ENCODE peak calls at places on chromosomes 12 and 14, in four cellular contexts. R is endothelial cell of umbilical vein, C is transverse colon, Q is suprapubic skin. X is an unnamed sample.

GRCh38 chr12:107275530-107275929 is 182.2 kb upstream of the CRY1 start:
- DNase-seq in R (no peak), C (no peak), Q (no peak), X (no peak)

GRCh38 chr12:110107369-110108281 is 16.5 kb upstream of the IFT81 start:
- DNase-seq in Q (no peak), C (peak; percentile 19), R (peak; percentile 79), X (no peak)

GRCh38 chr12:118359541-118359915 is 13.2 kb downstream of the TAOK3 start:
- DNase-seq in C (peak; percentile 38), Q (no peak), R (no peak), X (peak; percentile 80)

GRCh38 chr14:95835331-95835730 is 41.3 kb upstream of the TUNAR start:
- DNase-seq in R (peak; percentile 2), Q (no peak), C (no peak), X (no peak)

GRCh38 chr12:97003276-97003675 is 96.2 kb downstream of the NEDD1 start:
- DNase-seq in R (no peak), Q (no peak), C (no peak), X (no peak)

GRCh38 chr14:51609251-51609986 is 42.3 kb upstream of the FRMD6 start:
- DNase-seq in C (no peak), Q (no peak), R (peak; percentile 21), X (no peak)

GRCh38 chr12:127711108-127711507 is 555.9 kb upstream of the TMEM132C start:
- DNase-seq in R (no peak), C (no peak), Q (no peak), X (no peak)

GRCh38 chr12:116187158-116187511 is 90.4 kb downstream of the MED13L start:
- DNase-seq in C (no peak), R (no peak), Q (no peak), X (no peak)

GRCh38 chr14:39318574-39318973 is 84.9 kb downstream of the MIA2 start:
- DNase-seq in Q (no peak), R (no peak), C (no peak), X (no peak)

GRCh38 chr12:80472241-80472640 is 28.2 kb downstream of the PTPRQ start:
- DNase-seq in C (no peak), R (no peak), Q (no peak), X (no peak)

GRCh38 chr12:119208626-119209061 is 29.9 kb downstream of the HSPB8 start:
- DNase-seq in R (no peak), Q (peak; percentile 91), C (peak; percentile 54), X (no peak)

GRCh38 chr12:14408208-14408607 is 42.7 kb downstream of the ATF7IP start:
- DNase-seq in R (peak; percentile 34), Q (no peak), C (no peak), X (no peak)

GRCh38 chr12:632102-632696 is 31.0 kb downstream of the NINJ2 start:
- DNase-seq in Q (peak; percentile 52), R (peak; percentile 91), C (no peak), X (no peak)

GRCh38 chr12:24469089-24469488 is 479.8 kb downstream of the BCAT1 start:
- DNase-seq in C (no peak), R (no peak), Q (no peak), X (no peak)

GRCh38 chr12:126507231-126507630 is 1442.0 kb downstream of the AACS start:
- DNase-seq in Q (no peak), R (no peak), C (no peak), X (no peak)

GRCh38 chr12:559208-559905 is 99.6 kb downstream of the B4GALNT3 start:
- DNase-seq in R (no peak), C (no peak), Q (no peak), X (no peak)

GRCh38 chr12:6943387-6943718 is 263 bp upstream of the RNU7-1 start:
- DNase-seq in R (no peak), C (peak; percentile 85), Q (peak; percentile 93), X (peak; percentile 51)

GRCh38 chr14:103520657-103521437 is 1.8 kb downstream of the CKB start:
- DNase-seq in R (peak; percentile 49), Q (peak; percentile 90), C (peak; percentile 89), X (peak; percentile 86)

GRCh38 chr12:130158775-130159100 is 3.5 kb upstream of the FZD10 start:
- DNase-seq in R (no peak), Q (no peak), C (no peak), X (no peak)

GRCh38 chr12:26318661-26319068 is 123.3 kb downstream of the SSPN start:
- DNase-seq in Q (peak; percentile 75), R (peak; percentile 44), C (peak; percentile 37), X (no peak)

GRCh38 chr14:22900088-22900799 is 17.2 kb downstream of the REM2 start:
- DNase-seq in R (peak; percentile 70), C (peak; percentile 44), Q (no peak), X (no peak)

GRCh38 chr12:11884661-11885060 is 186.1 kb upstream of the BCL2L14 start:
- DNase-seq in R (peak; percentile 84), Q (no peak), C (peak; percentile 45), X (peak; percentile 74)

GRCh38 chr12:19382563-19382962 is 56.7 kb upstream of the AEBP2 start:
- DNase-seq in Q (no peak), C (no peak), R (no peak), X (no peak)

GRCh38 chr12:88450130-88450529 is 130.1 kb downstream of the KITLG start:
- DNase-seq in C (no peak), R (no peak), Q (no peak), X (no peak)

GRCh38 chr14:94317259-94317658 is 5.9 kb downstream of the SERPINA6 start:
- DNase-seq in C (peak; percentile 69), R (no peak), Q (peak; percentile 75), X (no peak)

GRCh38 chr14:72573725-72574426 is 320.0 kb downstream of the DPF3 start:
- DNase-seq in R (peak; percentile 48), Q (no peak), C (no peak), X (no peak)

GRCh38 chr12:77724367-77724957 is 106.2 kb upstream of the NAV3 start:
- DNase-seq in C (no peak), Q (no peak), R (peak; percentile 61), X (no peak)

GRCh38 chr14:75277000-75277795 is 1.4 kb upstream of the FOS start:
- DNase-seq in C (peak; percentile 92), R (peak; percentile 96), Q (peak; percentile 97), X (no peak)

GRCh38 chr14:23577004-23577681 is 1.4 kb downstream of the JPH4 start:
- DNase-seq in C (no peak), R (no peak), Q (peak; percentile 64), X (no peak)

GRCh38 chr12:92136883-92137582 is 8.6 kb downstream of the BTG1 start:
- DNase-seq in C (no peak), Q (no peak), R (peak; percentile 68), X (no peak)

GRCh38 chr12:76646366-76646765 is 86.8 kb upstream of the OSBPL8 start:
- DNase-seq in R (no peak), C (no peak), Q (no peak), X (no peak)

GRCh38 chr12:99985129-99985570 is 414 bp upstream of the ANKS1B start:
- DNase-seq in C (no peak), R (peak; percentile 40), Q (no peak), X (no peak)

GRCh38 chr12:99984271-99985128 is at the start of gene ANKS1B:
- DNase-seq in R (peak; percentile 19), C (peak; percentile 24), Q (peak; percentile 62), X (peak; percentile 11)

GRCh38 chr12:99981639-99982190 is 3.0 kb downstream of the ANKS1B start:
- DNase-seq in R (no peak), Q (no peak), C (no peak), X (no peak)

GRCh38 chr12:99985631-99986030 is 895 bp upstream of the ANKS1B start:
- DNase-seq in R (no peak), C (no peak), Q (no peak), X (no peak)

DNA sequence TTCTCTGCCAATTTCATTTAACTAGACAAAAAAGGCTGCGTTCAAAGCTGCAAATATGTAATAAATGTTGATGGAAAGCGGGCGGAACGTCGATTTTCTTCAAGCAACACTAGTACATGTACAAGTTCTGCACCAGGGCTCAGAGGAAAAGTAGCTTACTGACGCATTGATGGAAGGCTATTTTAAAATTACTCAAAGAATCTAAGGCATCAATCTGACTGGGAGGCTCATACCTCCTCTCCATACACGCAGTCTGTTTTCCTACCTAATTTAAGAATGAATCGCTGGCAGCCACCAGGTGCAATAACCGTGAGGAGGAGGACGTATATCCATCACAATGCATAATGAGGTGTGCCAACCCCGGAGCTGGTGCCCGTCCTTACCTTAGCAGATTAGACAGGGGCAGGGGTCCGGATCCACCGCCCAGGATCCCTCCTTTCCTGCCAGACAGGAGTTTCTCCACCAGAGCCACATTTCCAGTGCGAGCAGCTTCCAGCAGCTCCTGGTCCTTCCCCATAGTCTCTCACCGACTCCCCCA is 946 bp downstream of the ANKS1B start:
- DNase-seq in C (no peak), Q (no peak), R (peak; percentile 2), X (no peak)
- H3K4me3 ChIP-seq in C (peak overlapping the region; percentile 61), Q (peak overlapping the region; percentile 71), R (peak overlapping the region; percentile 64), X (no peak overlapping the region)

GRCh38 chr14:36503771-36504741 is 16.0 kb downstream of the NKX2-1 start:
- DNase-seq in Q (no peak), R (no peak), C (no peak), X (no peak)

GRCh38 chr14:36502558-36503508 is 17.2 kb downstream of the NKX2-1 start:
- DNase-seq in Q (no peak), C (no peak), R (no peak), X (no peak)

GRCh38 chr14:36505193-36505815 is 14.7 kb downstream of the NKX2-1 start:
- DNase-seq in R (no peak), C (no peak), Q (no peak), X (no peak)

GRCh38 chr14:36505892-36506731 is 13.9 kb downstream of the NKX2-1 start:
- DNase-seq in C (no peak), R (no peak), Q (no peak), X (no peak)

DNA sequence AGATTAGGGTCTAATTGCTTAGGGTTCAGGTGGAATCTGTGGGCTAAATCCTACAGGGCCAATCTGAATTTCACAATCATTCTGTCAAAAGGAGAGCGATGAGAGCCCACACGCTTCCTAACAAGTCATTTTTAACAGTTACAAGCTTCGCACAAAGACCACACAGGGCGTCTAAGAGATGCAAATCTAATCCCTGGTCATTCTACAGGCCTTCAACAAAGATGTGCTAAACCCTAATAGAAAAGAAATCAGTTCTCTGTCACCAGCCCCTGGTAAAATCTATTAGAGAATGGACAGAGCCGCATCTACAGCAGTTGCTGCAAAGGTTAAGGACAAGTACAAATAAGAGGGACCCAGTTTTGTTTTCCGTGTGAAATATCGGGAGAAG is 15.2 kb downstream of the NKX2-1 start:
- DNase-seq in Q (no peak), R (no peak), C (no peak), X (no peak)
- H3K27me3 ChIP-seq in Q (peaks cover 100% of the 10 kb centered on the region), R (peaks cover 73% of the 10 kb centered on the region), C (peaks cover 100% of the 10 kb centered on the region), X (peaks cover 78% of the 10 kb centered on the region)

GRCh38 chr14:100708349-100709217 is 18.1 kb upstream of the DLK1 start:
- DNase-seq in C (peak; percentile 56), Q (no peak), R (no peak), X (no peak)
- TF ChIP-seq POLR2AphosphoS5 in C (peak; percentile 43), Q (no peak), R (no peak), X (no peak)

DNA sequence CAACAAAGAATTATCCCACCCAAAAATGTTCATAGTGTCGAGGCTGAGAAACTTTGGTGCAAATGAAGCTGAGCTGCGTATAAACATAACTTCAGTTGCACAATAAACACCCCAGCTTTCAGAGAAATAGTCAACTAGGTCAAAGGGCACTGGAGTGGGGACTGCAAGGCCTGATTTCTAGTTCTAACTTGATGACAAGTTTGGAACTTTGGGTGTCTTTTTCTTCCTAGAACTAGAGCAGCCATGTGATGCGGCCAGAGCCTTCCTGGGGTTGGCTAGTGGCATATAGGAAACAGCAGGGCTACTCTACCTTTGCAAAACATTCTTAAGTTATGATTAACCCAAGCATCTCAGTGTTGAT is 298.4 kb upstream of the AMIGO2 start:
- DNase-seq in C (no peak), R (peak; percentile 20), Q (no peak), X (no peak)
- H3K4me3 ChIP-seq in C (no peak overlapping the region), R (no peak overlapping the region), Q (no peak overlapping the region), X (no peak overlapping the region)

X was measured in HL-60.